ENCODE peak calls at places on chromosome 13, in eight cellular contexts. J is ACHN; Q is T-helper 2 cell treated with Interferon-gamma antibody and Interleukin-4, amounts not matched to agents 5 μg/mL and 100 μg/mL, for 36 hours; A is cardiac muscle cell; L is CD4-positive, alpha-beta T cell; V is stimulated activated CD4-positive, alpha-beta T cell treated with anti-CD3 and anti-CD28 coated beads, Interleukin-12 subunit alpha, Interleukin-12 subunit beta, amount 100 ng/mL, for 4 hours; S is T-helper 1 cell; M is activated CD8-positive, alpha-beta memory T cell treated with anti-CD3 and anti-CD28 coated beads for 1 hour. O is an unnamed sample.

GRCh38 chr13:73695325-73695724 is 438.9 kb downstream of the KLF12 start:
- DNase-seq in J (no peak), Q (no peak), A (no peak), L (no peak), V (no peak), S (no peak), M (no peak), O (no peak)

GRCh38 chr13:110216403-110217041 is 90.4 kb downstream of the COL4A1 start:
- DNase-seq in J (no peak), Q (no peak), A (no peak), L (no peak), V (no peak), S (no peak), M (no peak), O (no peak)

GRCh38 chr13:42361701-42362100 is 89.7 kb downstream of the AKAP11 start:
- DNase-seq in J (no peak), Q (no peak), A (no peak), L (no peak), V (no peak), S (no peak), M (no peak), O (no peak)

GRCh38 chr13:87798536-87798935 is 127.4 kb downstream of the SLITRK5 start:
- DNase-seq in J (no peak), Q (no peak), A (no peak), L (no peak), V (no peak), S (no peak), M (no peak), O (no peak)

GRCh38 chr13:37029617-37030016 is 29.0 kb downstream of the EXOSC8 start:
- DNase-seq in J (no peak), Q (no peak), A (no peak), L (no peak), V (no peak), S (no peak), M (no peak), O (no peak)

GRCh38 chr13:37968555-37968954 is 99.0 kb upstream of the TRPC4 start:
- DNase-seq in J (no peak), Q (no peak), A (no peak), L (no peak), V (no peak), S (no peak), M (no peak), O (no peak)

GRCh38 chr13:40666058-40666904 is at the start of gene FOXO1:
- DNase-seq in J (peak), Q (peak), A (peak), L (peak), V (peak), S (peak), M (peak), O (peak)

GRCh38 chr13:107252428-107252827 is 684.5 kb upstream of the ARGLU1 start:
- DNase-seq in J (no peak), Q (no peak), A (no peak), L (no peak), V (no peak), S (no peak), M (no peak), O (no peak)

GRCh38 chr13:110442946-110443632 is 118.4 kb downstream of the RAB20 start:
- DNase-seq in J (peak), Q (no peak), A (no peak), L (no peak), V (no peak), S (no peak), M (no peak), O (no peak)

GRCh38 chr13:39448831-39449230 is 154.2 kb downstream of the LHFPL6 start:
- DNase-seq in J (no peak), Q (no peak), A (peak), L (no peak), V (no peak), S (no peak), M (no peak), O (no peak)

GRCh38 chr13:41428155-41428554 is 29.2 kb upstream of the RGCC start:
- DNase-seq in J (no peak), Q (no peak), A (no peak), L (peak), V (peak), S (peak), M (peak), O (no peak)

GRCh38 chr13:98451676-98452105 is 125.2 kb downstream of the STK24 start:
- DNase-seq in J (no peak), Q (no peak), A (no peak), L (no peak), V (no peak), S (no peak), M (no peak), O (no peak)

GRCh38 chr13:110826861-110827672 is 87.8 kb downstream of the ANKRD10 start:
- DNase-seq in J (no peak), Q (no peak), A (no peak), L (no peak), V (no peak), S (no peak), M (no peak), O (peak)

GRCh38 chr13:80083516-80084085 is 257.3 kb downstream of the SPRY2 start:
- DNase-seq in J (no peak), Q (no peak), A (no peak), L (no peak), V (no peak), S (no peak), M (no peak), O (peak)

GRCh38 chr13:44040070-44040753 is 160.5 kb downstream of the LACC1 start:
- DNase-seq in J (no peak), Q (no peak), A (no peak), L (no peak), V (no peak), S (no peak), M (no peak), O (no peak)

O was measured in MG63.